ENCODE peak calls at places on chromosome 19, in five cellular contexts. Y, K, E, V and M are unnamed samples. For H3F3A, the result is how much of the 10 kb centered on the place peaks cover.

GRCh38 chr19:48681127-48681470 is 8.3 kb upstream of the NTN5 start:
- DNase-seq in Y (peak), K (no peak), E (no peak), V (no peak), M (no peak)

GRCh38 chr19:5319516-5319915 is 21.1 kb downstream of the PTPRS start:
- DNase-seq in Y (no peak), K (no peak), E (no peak), V (no peak), M (no peak)

GRCh38 chr19:34818270-34818669 is 45.3 kb upstream of the ZNF599 start:
- DNase-seq in Y (no peak), K (no peak), E (no peak), V (no peak), M (no peak)

GRCh38 chr19:46428278-46429141 is at the start of gene PNMA8C:
- DNase-seq in Y (peak), K (peak), E (peak), V (no peak), M (no peak)

GRCh38 chr19:33394723-33395560 is 21.4 kb downstream of the CEBPG start:
- DNase-seq in Y (peak), K (no peak), E (no peak), V (no peak), M (no peak)

GRCh38 chr19:58086825-58087710 is 11.0 kb downstream of the ZSCAN18 start:
- DNase-seq in Y (no peak), K (no peak), E (no peak), V (no peak), M (no peak)

GRCh38 chr19:38433268-38433733 is at the start of gene RYR1:
- DNase-seq in Y (peak), K (peak), E (peak), V (peak), M (no peak)

GRCh38 chr19:5124111-5124855 is 155.4 kb downstream of the KDM4B start:
- DNase-seq in Y (no peak), K (no peak), E (no peak), V (no peak), M (no peak)

GRCh38 chr19:4970558-4971423 is 1.9 kb downstream of the KDM4B start:
- DNase-seq in Y (peak), K (peak), E (peak), V (peak), M (peak)

GRCh38 chr19:42658148-42658547 is 63.4 kb upstream of the CEACAM8 start:
- DNase-seq in Y (peak), K (no peak), E (no peak), V (no peak), M (no peak)

GRCh38 chr19:23415561-23416191 is 20.4 kb upstream of the ZNF91 start:
- DNase-seq in Y (peak), K (peak), E (peak), V (no peak), M (no peak)

GRCh38 chr19:6126335-6126974 is 9.0 kb upstream of the ACSBG2 start:
- DNase-seq in Y (peak), K (peak), E (peak), V (peak), M (peak)

GRCh38 chr19:1445932-1446712 is 3.8 kb upstream of the APC2 start:
- DNase-seq in Y (no peak), K (peak), E (peak), V (no peak), M (peak)

GRCh38 chr19:2654585-2654861 is 48.0 kb downstream of the GNG7 start:
- DNase-seq in Y (no peak), K (no peak), E (no peak), V (no peak), M (no peak)

GRCh38 chr19:19064811-19065745 is 1.3 kb downstream of the SLC25A42 start:
- DNase-seq in Y (peak), K (no peak), E (peak), V (peak), M (peak)

GRCh38 chr19:45747513-45747912 is 14.3 kb downstream of the MEIOSIN start:
- DNase-seq in Y (no peak), K (no peak), E (no peak), V (no peak), M (no peak)

GRCh38 chr19:1987197-1988187 is 28.0 kb downstream of the BTBD2 start:
- DNase-seq in Y (no peak), K (no peak), E (peak), V (no peak), M (no peak)

GRCh38 chr19:16702123-16702522 is 17.5 kb upstream of the NWD1 start:
- DNase-seq in Y (peak), K (no peak), E (no peak), V (no peak), M (no peak)

GRCh38 chr19:2607712-2608601 is 94.5 kb downstream of the GNG7 start:
- DNase-seq in Y (no peak), K (no peak), E (no peak), V (peak), M (no peak)

GRCh38 chr19:33297401-33298145 is 4.8 kb downstream of the CEBPA start:
- DNase-seq in Y (no peak), K (no peak), E (no peak), V (no peak), M (no peak)

GRCh38 chr19:6378036-6378435 is 2.3 kb upstream of the PSPN start:
- DNase-seq in Y (peak), K (peak), E (peak), V (no peak), M (no peak)

GRCh38 chr19:11420429-11420893 is 1.3 kb upstream of the RGL3 start:
- DNase-seq in Y (peak), K (peak), E (peak), V (no peak), M (no peak)

GRCh38 chr19:23461120-23461519 is 65.8 kb upstream of the ZNF91 start:
- DNase-seq in Y (no peak), K (no peak), E (peak), V (no peak), M (no peak)

GRCh38 chr19:45331411-45331810 is 8.7 kb upstream of the CKM start:
- DNase-seq in Y (no peak), K (no peak), E (no peak), V (no peak), M (no peak)

GRCh38 chr19:7912697-7913564 is 1.7 kb upstream of the TGFBR3L start:
- DNase-seq in Y (no peak), K (no peak), E (no peak), V (no peak), M (no peak)

GRCh38 chr19:5254543-5254942 is 86.1 kb downstream of the PTPRS start:
- DNase-seq in Y (no peak), K (no peak), E (no peak), V (no peak), M (no peak)

GRCh38 chr19:7844405-7844804 is 14.4 kb downstream of the EVI5L start:
- DNase-seq in Y (no peak), K (no peak), E (no peak), V (no peak), M (no peak)

DNA sequence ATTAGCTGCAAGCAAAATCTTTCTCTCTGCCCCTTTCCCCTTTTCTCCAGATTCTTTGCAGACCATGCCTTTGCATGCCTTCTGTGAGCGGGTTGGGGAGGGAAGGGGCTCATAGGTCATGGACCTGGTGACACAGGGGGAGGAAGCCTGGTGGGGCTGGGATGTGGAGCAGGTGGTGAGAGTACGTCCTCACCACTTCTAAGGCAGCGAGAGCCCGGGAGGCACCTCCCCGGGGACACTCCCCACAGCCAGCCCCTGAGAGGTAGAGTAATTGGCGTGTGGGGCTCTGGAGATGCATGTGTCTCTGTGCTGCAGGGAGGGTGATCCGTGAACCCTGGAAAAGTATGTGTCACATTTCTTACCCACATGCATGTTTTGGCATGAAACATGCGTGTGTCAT is 42.5 kb upstream of the EHD2 start:
- DNase-seq in Y (no peak), K (no peak), E (no peak), V (no peak), M (no peak)
- TF ChIP-seq EZH2phosphoT487 in Y (no peak), K (no peak), E (no peak), V (no peak), M (no peak)

GRCh38 chr19:43779820-43780219 is 953 bp downstream of the KCNN4 start:
- DNase-seq in Y (no peak), K (no peak), E (no peak), V (no peak), M (peak)
- H3F3A ChIP-seq in Y (under half), K (under half), E (under half), V (under half), M (under half)

DNA sequence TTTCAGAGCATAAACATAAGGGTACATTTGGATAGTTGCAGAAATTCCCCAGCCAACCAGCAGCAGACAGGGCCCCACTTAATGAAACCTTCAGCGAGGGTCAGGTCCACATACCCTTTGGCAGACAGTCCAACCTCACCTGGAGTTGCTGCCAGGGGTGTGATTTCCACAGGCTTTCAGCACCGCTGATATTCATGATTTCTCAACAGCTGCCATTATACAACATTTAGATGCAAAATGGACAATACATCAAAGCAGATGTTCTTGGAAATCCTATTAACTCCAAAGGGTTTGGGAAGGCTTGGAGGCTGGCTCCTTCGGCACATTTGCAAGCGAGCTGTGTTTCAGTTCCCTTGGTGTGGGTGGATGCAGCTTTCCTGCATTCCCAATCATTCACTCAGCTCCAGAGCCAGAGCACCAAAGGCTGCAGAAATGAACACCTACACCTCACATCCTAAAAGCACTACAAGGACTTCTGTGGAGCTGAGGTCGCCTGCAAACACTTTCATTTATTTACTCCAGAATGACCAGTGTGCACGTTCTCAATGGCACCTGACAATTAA is 147.2 kb upstream of the VSTM2B start:
- DNase-seq in Y (no peak), K (no peak), E (no peak), V (no peak), M (no peak)
- TF ChIP-seq EZH2phosphoT487 in Y (no peak), K (no peak), E (no peak), V (no peak), M (no peak)

DNA sequence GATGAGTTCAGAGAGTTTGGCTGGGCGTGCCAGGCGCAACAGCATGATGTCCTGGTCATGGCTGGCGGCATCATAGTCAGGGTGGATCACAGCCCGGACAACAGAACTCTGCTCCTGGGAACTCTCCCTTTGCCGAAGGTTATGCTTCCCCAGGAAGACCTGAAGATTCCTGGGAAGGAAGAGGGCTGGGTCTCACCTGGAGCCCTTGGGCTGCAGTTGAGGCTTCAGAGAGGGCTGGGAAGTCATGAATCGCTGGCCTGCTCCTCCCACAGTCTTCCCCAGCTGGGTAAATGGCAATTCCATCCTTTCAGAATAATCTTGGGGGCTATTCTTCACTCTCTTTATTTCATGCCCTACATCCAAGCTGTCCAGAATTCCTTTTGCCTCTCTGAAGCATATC is 6.0 kb downstream of the KLK6 start:
- DNase-seq in Y (no peak), K (no peak), E (no peak), V (no peak), M (no peak)
- H3F3A ChIP-seq in Y (under half), K (under half), E (under half), V (under half), M (under half)

DNA sequence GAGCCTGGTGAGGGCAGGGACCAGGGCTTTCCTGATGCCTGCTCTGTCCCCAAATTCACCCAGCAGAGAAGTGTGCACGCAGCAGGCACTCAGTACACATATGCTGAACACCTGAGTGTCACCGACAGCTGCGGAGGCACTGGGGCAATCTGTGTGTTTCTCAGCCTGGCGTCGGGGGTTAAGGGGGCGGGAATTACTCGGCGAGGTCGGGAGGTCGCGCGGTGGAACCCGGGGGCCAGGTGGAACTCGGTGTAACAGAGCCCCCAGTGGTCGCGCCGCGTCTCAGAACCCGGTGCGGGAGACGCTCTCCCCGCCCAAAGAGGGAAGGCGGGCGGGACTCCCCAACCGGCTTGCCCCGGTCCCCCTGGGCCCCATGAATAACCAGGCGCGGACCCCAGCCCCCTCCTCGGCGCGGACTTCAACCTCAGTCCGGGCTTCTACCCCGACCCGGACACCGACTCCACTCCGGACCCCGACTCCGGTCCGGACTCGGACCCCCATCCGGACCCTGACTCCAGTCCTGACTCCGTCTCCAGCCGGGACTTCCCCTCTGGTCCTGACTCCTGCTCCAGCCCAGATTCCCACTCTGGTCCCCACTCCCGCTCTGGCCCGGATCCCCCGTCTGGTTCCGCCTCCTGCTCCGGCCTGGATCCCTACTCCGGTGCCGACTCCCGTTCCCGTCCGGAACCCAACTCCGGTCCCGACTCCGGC is at the start of gene SELENOV:
- DNase-seq in Y (no peak), K (peak), E (peak), V (no peak), M (no peak)
- TF ChIP-seq EZH2phosphoT487 in Y (no peak), K (no peak), E (no peak), V (no peak), M (no peak)

DNA sequence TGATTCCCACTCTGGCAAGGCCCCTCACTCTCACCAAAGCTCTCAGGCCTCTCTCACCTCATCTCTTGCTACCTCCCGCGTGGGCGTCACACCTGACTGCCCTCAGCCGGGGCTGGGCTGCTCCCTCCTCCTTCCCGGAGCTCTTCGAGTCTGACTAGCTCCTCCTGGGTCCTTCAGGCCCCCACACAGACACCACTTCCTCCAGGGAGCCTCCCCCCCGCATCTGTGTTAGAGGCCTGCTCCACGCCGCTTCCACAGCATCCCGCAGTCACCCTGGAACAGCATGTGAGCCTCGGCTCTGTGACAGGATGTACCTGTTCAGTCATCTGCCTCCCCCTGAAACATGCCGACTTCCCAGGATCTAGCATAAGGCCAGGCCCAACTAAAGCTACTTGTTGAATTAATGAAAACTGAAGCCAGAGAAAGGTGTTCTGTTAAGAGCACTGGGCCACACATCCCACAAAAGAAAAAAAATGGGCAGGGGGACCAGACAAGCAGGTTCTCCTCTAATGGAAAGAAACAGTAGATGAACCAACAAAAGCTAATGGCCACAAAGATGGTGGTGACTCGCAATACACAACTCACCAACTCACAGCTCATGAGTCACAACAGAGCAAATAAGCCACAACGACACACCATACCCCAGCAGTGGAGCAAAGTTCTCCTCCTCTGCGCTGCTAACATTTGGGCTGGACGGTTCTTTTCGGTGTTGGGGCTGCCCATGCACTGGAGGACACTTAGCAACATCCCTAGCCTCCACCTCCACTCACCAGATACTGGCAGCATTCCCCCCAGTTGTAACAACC is 3.0 kb downstream of the PPP6R1 start:
- DNase-seq in Y (peak), K (no peak), E (no peak), V (peak), M (peak)
- H3F3A ChIP-seq in Y (under half), K (under half), E (under half), V (half or more), M (under half)

GRCh38 chr19:376111-376470 is 31.5 kb upstream of the MIER2 start:
- DNase-seq in Y (no peak), K (no peak), E (no peak), V (no peak), M (no peak)
- TF ChIP-seq EZH2phosphoT487 in Y (no peak), K (no peak), E (no peak), V (no peak), M (no peak)

GRCh38 chr19:12787458-12787857 is 3.8 kb upstream of the JUNB start:
- DNase-seq in Y (no peak), K (no peak), E (no peak), V (no peak), M (no peak)
- H3F3A ChIP-seq in Y (under half), K (half or more), E (under half), V (under half), M (under half)